ENCODE peak calls at places on chromosomes 5 and 9, in five cellular contexts. F is GM10248, A is B cell, M is natural killer cell, N is RWPE1. Z is an unnamed sample.

GRCh38 chr5:151772029-151772867 is 494 bp downstream of the G3BP1 start:
- DNase-seq in F (no peak), N (peak), A (peak), M (no peak), Z (no peak)

GRCh38 chr9:80320480-80320879 is 748.7 kb downstream of the TLE4 start:
- DNase-seq in F (no peak), A (no peak), M (no peak), N (no peak), Z (no peak)

GRCh38 chr9:93930070-93930469 is 25.1 kb downstream of the BARX1 start:
- DNase-seq in N (no peak), F (no peak), M (no peak), A (no peak), Z (no peak)

GRCh38 chr5:42718591-42718990 is 38.0 kb upstream of the CCDC152 start:
- DNase-seq in N (no peak), M (no peak), F (no peak), A (no peak), Z (no peak)

GRCh38 chr5:81924467-81924866 is 47.4 kb upstream of the ATG10 start:
- DNase-seq in A (no peak), N (no peak), F (no peak), M (no peak), Z (no peak)

GRCh38 chr9:109968332-109968657 is 188.3 kb downstream of the PALM2AKAP2 start:
- DNase-seq in A (no peak), N (no peak), M (no peak), F (peak), Z (no peak)

GRCh38 chr5:17260549-17260948 is 43.1 kb downstream of the BASP1 start:
- DNase-seq in M (no peak), N (no peak), F (no peak), A (no peak), Z (no peak)

GRCh38 chr9:116274293-116274692 is 120.7 kb downstream of the PAPPA start:
- DNase-seq in M (no peak), N (no peak), A (no peak), F (no peak), Z (no peak)

GRCh38 chr9:93890436-93890935 is 64.7 kb downstream of the BARX1 start:
- DNase-seq in F (no peak), A (no peak), N (no peak), M (no peak), Z (no peak)

GRCh38 chr9:12702160-12702758 is 9.1 kb downstream of the TYRP1 start:
- DNase-seq in A (no peak), M (no peak), N (peak), F (no peak), Z (no peak)

GRCh38 chr9:91207889-91208651 is 153.6 kb downstream of the AUH start:
- DNase-seq in M (no peak), N (no peak), A (no peak), F (peak), Z (no peak)

GRCh38 chr5:113059232-113059805 is 82.7 kb downstream of the DCP2 start:
- DNase-seq in F (no peak), N (no peak), A (no peak), M (no peak), Z (no peak)

GRCh38 chr9:69131682-69132081 is 42.4 kb upstream of the TJP2 start:
- DNase-seq in A (no peak), M (no peak), N (peak), F (no peak), Z (no peak)

GRCh38 chr9:110638381-110638954 is 30.1 kb upstream of the MUSK start:
- DNase-seq in N (peak), F (no peak), A (no peak), M (no peak), Z (no peak)

GRCh38 chr5:181234116-181234454 is 9.6 kb downstream of the RACK1 start:
- DNase-seq in M (no peak), N (no peak), F (no peak), A (peak), Z (no peak)

GRCh38 chr5:174751154-174751990 is 27.0 kb downstream of the MSX2 start:
- DNase-seq in M (no peak), A (no peak), F (no peak), N (peak), Z (no peak)

GRCh38 chr5:123285122-123286011 is 137.8 kb downstream of the CEP120 start:
- DNase-seq in A (no peak), N (no peak), F (no peak), M (no peak), Z (no peak)

GRCh38 chr5:75862872-75863271 is 145.6 kb upstream of the POC5 start:
- DNase-seq in N (no peak), M (no peak), A (no peak), F (no peak), Z (no peak)

GRCh38 chr9:33950371-33950770 is 98.3 kb downstream of the UBAP2 start:
- DNase-seq in M (no peak), N (no peak), A (no peak), F (no peak), Z (no peak)

GRCh38 chr9:91138760-91139159 is 223.0 kb downstream of the AUH start:
- DNase-seq in F (no peak), M (no peak), A (no peak), N (peak), Z (no peak)

GRCh38 chr9:97059661-97060060 is 20.7 kb upstream of the CTSV start:
- DNase-seq in M (no peak), N (peak), F (no peak), A (no peak), Z (no peak)

GRCh38 chr5:33649801-33650482 is 209.2 kb downstream of the TARS1 start:
- DNase-seq in F (no peak), M (no peak), N (peak), A (no peak), Z (no peak)

GRCh38 chr9:135508211-135508820 is 7.8 kb downstream of the MRPS2 start:
- DNase-seq in A (peak), F (no peak), N (no peak), M (no peak), Z (no peak)

GRCh38 chr9:130042406-130042930 is 521 bp downstream of the FNBP1 start:
- DNase-seq in M (peak), N (peak), F (no peak), A (peak), Z (no peak)

GRCh38 chr9:82776508-82776907 is 286.4 kb downstream of the RASEF start:
- DNase-seq in M (no peak), N (no peak), A (no peak), F (no peak), Z (no peak)

GRCh38 chr9:34954225-34954624 is 3.9 kb upstream of the PHF24 start:
- DNase-seq in M (no peak), A (no peak), F (no peak), N (no peak), Z (no peak)

GRCh38 chr9:7780261-7780988 is 19.2 kb downstream of the DMAC1 start:
- DNase-seq in F (no peak), M (no peak), A (no peak), N (no peak), Z (no peak)

GRCh38 chr9:21559402-21560280 is 77.5 kb upstream of the IFNE start:
- DNase-seq in M (peak), N (peak), A (peak), F (peak), Z (no peak)

GRCh38 chr5:6822068-6822467 is 108.8 kb downstream of the TENT4A start:
- DNase-seq in N (no peak), A (no peak), M (no peak), F (no peak), Z (no peak)

GRCh38 chr5:84450617-84451414 is 66.1 kb upstream of the EDIL3 start:
- DNase-seq in N (peak), A (no peak), F (peak), M (no peak), Z (no peak)

GRCh38 chr5:60487885-60488425 is 212.0 kb downstream of the DEPDC1B start:
- DNase-seq in N (peak), M (no peak), F (no peak), A (no peak), Z (no peak)

GRCh38 chr5:33736510-33736909 is 155.3 kb downstream of the ADAMTS12 start:
- DNase-seq in M (no peak), A (no peak), F (no peak), N (no peak), Z (no peak)

GRCh38 chr9:30172206-30172605 is 2212.2 kb upstream of the ACO1 start:
- DNase-seq in M (no peak), N (no peak), F (no peak), A (no peak), Z (no peak)

GRCh38 chr5:173828952-173829351 is 59.2 kb upstream of the CPEB4 start:
- DNase-seq in A (no peak), M (no peak), F (no peak), N (no peak), Z (no peak)

GRCh38 chr9:34570422-34571179 is 18.9 kb downstream of the CNTFR start:
- DNase-seq in N (no peak), M (no peak), F (no peak), A (no peak), Z (no peak)

GRCh38 chr5:150502106-150502505 is 5.8 kb upstream of the NDST1 start:
- DNase-seq in N (no peak), A (no peak), M (no peak), F (no peak), Z (no peak)

GRCh38 chr5:150500905-150501304 is 7.0 kb upstream of the NDST1 start:
- DNase-seq in M (no peak), N (no peak), F (no peak), A (no peak), Z (no peak)

GRCh38 chr5:150503977-150504620 is 3.8 kb upstream of the NDST1 start:
- DNase-seq in A (no peak), M (no peak), N (no peak), F (no peak), Z (no peak)

GRCh38 chr5:150503386-150503785 is 4.5 kb upstream of the NDST1 start:
- DNase-seq in M (no peak), N (no peak), F (no peak), A (no peak), Z (no peak)

DNA sequence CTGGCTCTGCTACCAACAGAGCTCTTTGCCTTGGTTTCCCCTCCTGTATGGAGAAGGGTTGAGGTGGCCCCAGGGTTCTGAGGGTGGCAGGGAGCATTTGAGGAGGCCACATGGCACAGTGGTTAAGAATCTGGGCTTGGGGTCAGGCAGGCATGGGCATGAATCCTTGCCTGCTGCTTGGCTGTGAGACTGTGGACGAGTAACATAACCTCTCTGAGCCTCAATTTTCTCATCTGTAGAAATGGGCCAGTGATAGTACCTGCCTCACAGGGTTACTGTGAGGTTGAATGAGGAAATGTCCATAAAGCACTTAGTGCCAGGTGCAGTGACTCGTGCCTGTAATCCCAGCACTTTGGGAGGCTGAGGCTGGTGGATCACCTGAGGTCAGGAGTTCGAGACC is 5.1 kb upstream of the NDST1 start:
- DNase-seq in A (no peak), F (no peak), M (no peak), N (no peak), Z (no peak)
- TF ChIP-seq CTCF in A (no peak), F (no peak), M (no peak), N (no peak), Z (no peak)

DNA sequence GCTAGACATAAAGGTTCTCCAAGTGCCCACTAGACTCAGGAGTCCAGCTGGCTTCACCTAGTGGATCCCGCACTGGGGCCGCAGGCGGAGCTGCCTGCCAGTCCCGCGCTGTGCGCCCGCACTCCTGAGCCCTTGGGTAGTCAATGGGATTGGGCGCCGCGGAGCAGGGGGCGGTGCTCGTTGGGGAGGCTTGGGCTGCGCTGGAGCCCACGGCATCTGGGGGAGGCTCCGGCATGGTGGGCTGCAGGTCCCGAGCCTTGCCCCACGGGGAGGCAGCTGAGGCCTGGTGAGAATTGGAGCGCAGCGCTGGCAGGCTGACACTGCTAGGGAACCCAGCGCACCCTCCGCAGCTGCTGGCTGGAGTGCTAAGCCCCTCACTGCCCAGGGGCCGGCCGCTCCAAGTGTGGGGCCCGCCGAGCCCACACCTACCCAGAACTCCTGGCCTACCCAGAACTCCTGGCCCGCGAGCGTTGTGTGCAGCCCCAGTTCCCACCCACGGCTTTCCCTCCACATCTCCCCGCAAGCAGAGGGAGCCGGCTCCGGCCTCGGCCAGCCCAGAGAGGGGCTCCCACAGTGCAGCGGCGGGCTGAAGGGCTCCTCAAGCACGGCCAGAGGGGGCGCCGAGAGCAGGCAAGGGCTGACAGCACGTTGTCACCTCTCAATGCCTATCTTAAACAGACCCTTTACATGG is 260.7 kb upstream of the DMRT1 start:
- DNase-seq in N (no peak), M (no peak), F (no peak), A (no peak), Z (no peak)
- TF ChIP-seq CTCF in N (no peak), M (no peak), F (no peak), A (no peak), Z (no peak)

GRCh38 chr9:112333639-112334318 is 360 bp upstream of the PTBP3 start:
- DNase-seq in N (peak), M (peak), F (peak), A (peak), Z (peak)

GRCh38 chr9:112332272-112332671 is 1.1 kb downstream of the PTBP3 start:
- DNase-seq in A (no peak), N (no peak), F (no peak), M (no peak), Z (no peak)

GRCh38 chr9:112332674-112332976 is 794 bp downstream of the PTBP3 start:
- DNase-seq in F (no peak), A (no peak), M (no peak), N (no peak), Z (no peak)

GRCh38 chr9:112332977-112333638 is at the start of gene PTBP3:
- DNase-seq in F (peak), M (peak), N (peak), A (peak), Z (no peak)

GRCh38 chr9:112331676-112331955 is 1.8 kb downstream of the PTBP3 start:
- DNase-seq in A (no peak), F (no peak), N (peak), M (no peak), Z (no peak)
- TF ChIP-seq CTCF in A (no peak), F (no peak), N (no peak), M (no peak), Z (no peak)

DNA sequence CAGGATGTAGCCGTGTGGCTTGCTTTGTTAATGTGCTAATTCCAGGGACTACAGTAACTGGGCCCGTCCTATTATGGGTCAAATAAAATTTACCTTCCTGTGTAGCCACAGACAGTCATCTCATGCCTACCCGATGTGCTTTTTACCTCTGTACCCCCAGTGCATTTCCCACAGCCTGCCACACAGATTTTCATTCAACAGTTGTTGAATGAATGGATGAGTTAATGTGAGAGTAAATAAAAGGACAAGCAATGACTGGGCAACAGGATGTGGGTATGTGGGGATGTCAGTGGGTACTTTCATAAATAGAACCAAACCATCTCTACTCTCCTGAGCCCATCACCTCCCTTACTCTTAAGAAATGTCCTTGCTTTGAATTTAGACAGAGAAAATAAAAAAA is 441.2 kb upstream of the ZNF462 start:
- DNase-seq in M (no peak), F (no peak), A (no peak), N (no peak), Z (no peak)
- TF ChIP-seq CTCF in M (no peak), F (no peak), A (no peak), N (no peak), Z (no peak)

Z was measured in D721Med.